ENCODE peak calls at places on chromosomes 12 and 14, in seven cellular contexts. N is activated gamma-delta T cell, F is aorta, S is NCI-H1417, P is endothelial cell of umbilical vein, D is adipocyte, B is KBM-7. J is an unnamed sample.

GRCh38 chr12:27561535-27562350 is 37.7 kb downstream of the PPFIBP1 start:
- DNase-seq in N (no peak), S (no peak), P (no peak), F (no peak), D (no peak), B (no peak), J (no peak)

GRCh38 chr12:87332987-87333761 is 696.0 kb downstream of the C12orf50 start:
- DNase-seq in F (no peak), N (no peak), B (no peak), D (peak), P (peak), S (no peak), J (no peak)

GRCh38 chr14:97706814-97707213 is 909.6 kb downstream of the VRK1 start:
- DNase-seq in S (no peak), B (no peak), F (no peak), D (no peak), N (no peak), P (no peak), J (no peak)

GRCh38 chr12:101009274-101009673 is 200.8 kb downstream of the SLC5A8 start:
- DNase-seq in P (no peak), F (no peak), S (no peak), D (no peak), N (no peak), B (no peak), J (no peak)

GRCh38 chr12:67356400-67356799 is 87.2 kb downstream of the CAND1 start:
- DNase-seq in B (no peak), D (no peak), N (no peak), S (no peak), P (no peak), F (no peak), J (no peak)

GRCh38 chr12:128661216-128661550 is 162.6 kb downstream of the SLC15A4 start:
- DNase-seq in P (no peak), B (no peak), N (no peak), S (no peak), D (no peak), F (no peak), J (no peak)

GRCh38 chr14:81452766-81453165 is 52.6 kb upstream of the STON2 start:
- DNase-seq in F (no peak), N (no peak), B (no peak), D (no peak), P (no peak), S (peak), J (no peak)

GRCh38 chr12:19507823-19508222 is 68.5 kb downstream of the AEBP2 start:
- DNase-seq in N (no peak), F (no peak), D (peak), P (peak), S (no peak), B (no peak), J (no peak)

GRCh38 chr14:72495668-72496067 is 398.2 kb downstream of the DPF3 start:
- DNase-seq in N (no peak), B (no peak), F (no peak), D (peak), S (no peak), P (no peak), J (no peak)

GRCh38 chr14:36281309-36281708 is 39.1 kb downstream of the MBIP start:
- DNase-seq in S (peak), P (no peak), D (no peak), F (no peak), B (no peak), N (no peak), J (no peak)

GRCh38 chr12:120155072-120155471 is 38.5 kb upstream of the RAB35 start:
- DNase-seq in D (no peak), N (no peak), F (no peak), S (no peak), P (no peak), B (no peak), J (no peak)

GRCh38 chr12:5003025-5003666 is 40.5 kb upstream of the KCNA5 start:
- DNase-seq in N (no peak), F (peak), P (peak), B (peak), S (peak), D (peak), J (peak)

GRCh38 chr14:64502476-64503183 is 1.0 kb downstream of the ZBTB25 start:
- DNase-seq in P (peak), N (no peak), D (peak), S (peak), B (no peak), F (no peak), J (no peak)

GRCh38 chr14:96811985-96812667 is 14.9 kb downstream of the VRK1 start:
- DNase-seq in D (no peak), S (no peak), P (no peak), B (no peak), F (no peak), N (no peak), J (no peak)

GRCh38 chr12:46218509-46219095 is 50.2 kb downstream of the SLC38A1 start:
- DNase-seq in N (no peak), S (no peak), D (no peak), B (no peak), F (no peak), P (no peak), J (no peak)

GRCh38 chr12:34397591-34398365 is 375.5 kb downstream of the ALG10 start:
- DNase-seq in F (peak), P (no peak), D (no peak), N (no peak), S (no peak), B (no peak), J (peak)

GRCh38 chr14:83689265-83689664 is 1840.7 kb upstream of the FLRT2 start:
- DNase-seq in P (no peak), S (no peak), F (no peak), N (no peak), D (no peak), B (no peak), J (no peak)

GRCh38 chr14:91170504-91171121 is 56.7 kb downstream of the DGLUCY start:
- DNase-seq in S (no peak), F (no peak), B (no peak), D (no peak), N (no peak), P (peak), J (no peak)

GRCh38 chr12:130429656-130430505 is 92.2 kb downstream of the PIWIL1 start:
- DNase-seq in S (no peak), F (peak), B (no peak), P (no peak), D (no peak), N (no peak), J (no peak)

GRCh38 chr12:42070056-42070455 is 74.6 kb downstream of the GXYLT1 start:
- DNase-seq in S (no peak), B (no peak), N (no peak), F (no peak), P (no peak), D (no peak), J (no peak)

GRCh38 chr12:47085815-47086252 is 6.1 kb upstream of the AMIGO2 start:
- DNase-seq in B (peak), S (no peak), N (no peak), D (peak), F (no peak), P (peak), J (no peak)

GRCh38 chr14:104536942-104537612 is 42.5 kb upstream of the C14orf180 start:
- DNase-seq in P (no peak), S (no peak), N (no peak), F (no peak), D (peak), B (no peak), J (peak)

GRCh38 chr12:59149995-59150642 is 229.8 kb upstream of the LRIG3 start:
- DNase-seq in N (no peak), B (peak), D (peak), S (peak), P (peak), F (no peak), J (no peak)

GRCh38 chr14:56686416-56686815 is 106.8 kb downstream of the TMEM260 start:
- DNase-seq in S (peak), F (no peak), B (no peak), N (no peak), D (no peak), P (no peak), J (no peak)

GRCh38 chr14:74620497-74620921 is 8.5 kb upstream of the LTBP2 start:
- DNase-seq in P (peak), N (no peak), F (no peak), S (no peak), D (peak), B (peak), J (no peak)

GRCh38 chr14:73025544-73025943 is 1.4 kb downstream of the ZFYVE1 start:
- DNase-seq in F (no peak), D (peak), P (no peak), S (no peak), B (no peak), N (no peak), J (no peak)

GRCh38 chr12:6849976-6850560 is 1.0 kb downstream of the CDCA3 start:
- DNase-seq in N (no peak), S (no peak), D (no peak), P (no peak), F (no peak), B (no peak), J (no peak)

GRCh38 chr14:24113379-24113800 is 1.2 kb upstream of the DCAF11 start:
- DNase-seq in S (peak), B (no peak), P (no peak), D (no peak), F (no peak), N (no peak), J (no peak)

GRCh38 chr12:91413591-91413990 is 231.0 kb upstream of the DCN start:
- DNase-seq in P (no peak), N (no peak), B (no peak), D (peak), S (no peak), F (no peak), J (no peak)

J was measured in lower lobe of right lung.